ENCODE peak calls at places on chromosomes 16 and 17, in seven cellular contexts. One of them, this sample, is unnamed.

GRCh38 chr17:73089918-73090317 is 2.6 kb downstream of the SLC39A11 start:
- DNase-seq in thyroid gland: no peak
- DNase-seq in breast epithelium: no peak
- DNase-seq in uterus: no peak
- DNase-seq in stomach: peak
- DNase-seq in adrenal gland: no peak
- DNase-seq in H1: no peak
- DNase-seq in this sample: no peak

GRCh38 chr17:4858068-4858879 is 25.1 kb downstream of the MINK1 start:
- DNase-seq in breast epithelium: peak
- DNase-seq in thyroid gland: peak
- DNase-seq in stomach: no peak
- DNase-seq in uterus: peak
- DNase-seq in H1: no peak
- DNase-seq in adrenal gland: peak
- DNase-seq in this sample: no peak

GRCh38 chr16:73298562-73298961 is 250.6 kb upstream of the ZFHX3 start:
- DNase-seq in uterus: no peak
- DNase-seq in adrenal gland: no peak
- DNase-seq in breast epithelium: no peak
- DNase-seq in H1: no peak
- DNase-seq in thyroid gland: no peak
- DNase-seq in stomach: no peak
- DNase-seq in this sample: no peak

GRCh38 chr17:81523139-81524062 is 4.8 kb upstream of the FSCN2 start:
- DNase-seq in H1: no peak
- DNase-seq in thyroid gland: peak
- DNase-seq in stomach: peak
- DNase-seq in uterus: no peak
- DNase-seq in breast epithelium: no peak
- DNase-seq in adrenal gland: no peak
- DNase-seq in this sample: no peak

GRCh38 chr16:57324649-57325223 is 33.8 kb upstream of the CCL22 start:
- DNase-seq in adrenal gland: no peak
- DNase-seq in breast epithelium: no peak
- DNase-seq in H1: no peak
- DNase-seq in stomach: no peak
- DNase-seq in thyroid gland: no peak
- DNase-seq in uterus: no peak
- DNase-seq in this sample: peak

GRCh38 chr16:53600076-53600475 is 97.1 kb upstream of the AKTIP start:
- DNase-seq in thyroid gland: no peak
- DNase-seq in stomach: no peak
- DNase-seq in H1: no peak
- DNase-seq in adrenal gland: no peak
- DNase-seq in uterus: no peak
- DNase-seq in breast epithelium: no peak
- DNase-seq in this sample: no peak

GRCh38 chr17:8189041-8189710 is 804 bp downstream of the BORCS6 start:
- DNase-seq in uterus: no peak
- DNase-seq in thyroid gland: peak
- DNase-seq in breast epithelium: no peak
- DNase-seq in stomach: peak
- DNase-seq in H1: no peak
- DNase-seq in adrenal gland: peak
- DNase-seq in this sample: no peak

GRCh38 chr17:3772764-3773163 is 28.2 kb downstream of the ITGAE start:
- DNase-seq in breast epithelium: no peak
- DNase-seq in stomach: no peak
- DNase-seq in adrenal gland: no peak
- DNase-seq in thyroid gland: no peak
- DNase-seq in H1: peak
- DNase-seq in uterus: no peak
- DNase-seq in this sample: no peak

GRCh38 chr17:41666708-41667279 is 21.9 kb upstream of the EIF1 start:
- DNase-seq in breast epithelium: peak
- DNase-seq in H1: no peak
- DNase-seq in thyroid gland: peak
- DNase-seq in stomach: peak
- DNase-seq in uterus: peak
- DNase-seq in adrenal gland: peak
- DNase-seq in this sample: peak

GRCh38 chr17:79039171-79039570 is 15.2 kb downstream of the C1QTNF1 start:
- DNase-seq in thyroid gland: no peak
- DNase-seq in uterus: no peak
- DNase-seq in breast epithelium: no peak
- DNase-seq in H1: no peak
- DNase-seq in stomach: no peak
- DNase-seq in adrenal gland: peak
- DNase-seq in this sample: no peak

GRCh38 chr17:3666516-3666915 is 1.9 kb downstream of the TAX1BP3 start:
- DNase-seq in H1: no peak
- DNase-seq in breast epithelium: no peak
- DNase-seq in uterus: no peak
- DNase-seq in adrenal gland: no peak
- DNase-seq in thyroid gland: no peak
- DNase-seq in stomach: no peak
- DNase-seq in this sample: no peak

GRCh38 chr17:58691701-58692238 is at the start of gene TEX14:
- DNase-seq in stomach: no peak
- DNase-seq in uterus: peak
- DNase-seq in thyroid gland: no peak
- DNase-seq in adrenal gland: no peak
- DNase-seq in H1: no peak
- DNase-seq in breast epithelium: no peak
- DNase-seq in this sample: no peak

GRCh38 chr16:75580-76501 is 2.2 kb upstream of the MPG start:
- DNase-seq in breast epithelium: peak
- DNase-seq in stomach: peak
- DNase-seq in thyroid gland: peak
- DNase-seq in uterus: peak
- DNase-seq in H1: no peak
- DNase-seq in adrenal gland: peak
- DNase-seq in this sample: no peak

GRCh38 chr16:89448656-89449055 is 41.7 kb downstream of the ANKRD11 start:
- DNase-seq in stomach: peak
- DNase-seq in breast epithelium: no peak
- DNase-seq in H1: no peak
- DNase-seq in thyroid gland: peak
- DNase-seq in adrenal gland: no peak
- DNase-seq in uterus: no peak
- DNase-seq in this sample: no peak

GRCh38 chr16:3965306-3965705 is 84.8 kb upstream of the CREBBP start:
- DNase-seq in breast epithelium: no peak
- DNase-seq in stomach: no peak
- DNase-seq in adrenal gland: no peak
- DNase-seq in thyroid gland: no peak
- DNase-seq in H1: no peak
- DNase-seq in uterus: no peak
- DNase-seq in this sample: no peak

GRCh38 chr16:48879173-48879926 is 269.4 kb upstream of the N4BP1 start:
- DNase-seq in stomach: no peak
- DNase-seq in adrenal gland: no peak
- DNase-seq in thyroid gland: no peak
- DNase-seq in H1: no peak
- DNase-seq in breast epithelium: no peak
- DNase-seq in uterus: no peak
- DNase-seq in this sample: no peak

GRCh38 chr16:56673916-56674315 is 4.3 kb downstream of the MT1H start:
- DNase-seq in H1: no peak
- DNase-seq in adrenal gland: peak
- DNase-seq in uterus: no peak
- DNase-seq in breast epithelium: peak
- DNase-seq in thyroid gland: peak
- DNase-seq in stomach: peak
- DNase-seq in this sample: no peak

GRCh38 chr16:77387810-77388209 is 47.0 kb downstream of the ADAMTS18 start:
- DNase-seq in adrenal gland: no peak
- DNase-seq in stomach: no peak
- DNase-seq in breast epithelium: no peak
- DNase-seq in H1: no peak
- DNase-seq in thyroid gland: peak
- DNase-seq in uterus: no peak
- DNase-seq in this sample: no peak

GRCh38 chr16:29961479-29962343 is at the start of gene TMEM219:
- DNase-seq in H1: no peak
- DNase-seq in breast epithelium: peak
- DNase-seq in adrenal gland: peak
- DNase-seq in stomach: peak
- DNase-seq in uterus: peak
- DNase-seq in thyroid gland: peak
- DNase-seq in this sample: peak

GRCh38 chr16:29959293-29959692 is 2.6 kb upstream of the TMEM219 start:
- DNase-seq in stomach: no peak
- DNase-seq in uterus: no peak
- DNase-seq in H1: no peak
- DNase-seq in adrenal gland: no peak
- DNase-seq in breast epithelium: no peak
- DNase-seq in thyroid gland: no peak
- DNase-seq in this sample: no peak

GRCh38 chr16:29962344-29962994 is 590 bp downstream of the TMEM219 start:
- DNase-seq in adrenal gland: no peak
- DNase-seq in uterus: no peak
- DNase-seq in breast epithelium: no peak
- DNase-seq in stomach: peak
- DNase-seq in H1: no peak
- DNase-seq in thyroid gland: peak
- DNase-seq in this sample: no peak

GRCh38 chr16:29961127-29961478 is 776 bp upstream of the TMEM219 start:
- DNase-seq in H1: no peak
- DNase-seq in stomach: no peak
- DNase-seq in breast epithelium: no peak
- DNase-seq in adrenal gland: no peak
- DNase-seq in uterus: no peak
- DNase-seq in thyroid gland: no peak
- DNase-seq in this sample: no peak

GRCh38 chr16:29963021-29963743 is 1.3 kb downstream of the TMEM219 start:
- DNase-seq in adrenal gland: no peak
- DNase-seq in thyroid gland: no peak
- DNase-seq in stomach: no peak
- DNase-seq in H1: no peak
- DNase-seq in uterus: no peak
- DNase-seq in breast epithelium: no peak
- DNase-seq in this sample: no peak
- H3K4me3 ChIP-seq in adrenal gland: peak
- H3K4me3 ChIP-seq in thyroid gland: no peak
- H3K4me3 ChIP-seq in stomach: peak
- H3K4me3 ChIP-seq in H1: no peak
- H3K4me3 ChIP-seq in uterus: peak
- H3K4me3 ChIP-seq in breast epithelium: peak
- H3K4me3 ChIP-seq in this sample: peak

GRCh38 chr17:64388961-64389565 is 1.6 kb downstream of the PECAM1 start:
- DNase-seq in breast epithelium: no peak
- DNase-seq in adrenal gland: no peak
- DNase-seq in stomach: no peak
- DNase-seq in H1: no peak
- DNase-seq in thyroid gland: no peak
- DNase-seq in uterus: no peak
- DNase-seq in this sample: no peak
- TF ChIP-seq POLR2A in breast epithelium: no peak
- TF ChIP-seq POLR2A in adrenal gland: no peak
- TF ChIP-seq POLR2A in stomach: no peak
- TF ChIP-seq POLR2A in H1: no peak
- TF ChIP-seq POLR2A in thyroid gland: no peak
- TF ChIP-seq POLR2A in uterus: no peak
- TF ChIP-seq POLR2A in this sample: no peak

GRCh38 chr16:87635541-87636049 is 33.3 kb downstream of the JPH3 start:
- DNase-seq in breast epithelium: peak
- DNase-seq in H1: no peak
- DNase-seq in stomach: peak
- DNase-seq in adrenal gland: peak
- DNase-seq in thyroid gland: peak
- DNase-seq in uterus: peak
- DNase-seq in this sample: no peak

GRCh38 chr16:87636050-87636684 is 33.9 kb downstream of the JPH3 start:
- DNase-seq in thyroid gland: peak
- DNase-seq in breast epithelium: peak
- DNase-seq in adrenal gland: peak
- DNase-seq in H1: peak
- DNase-seq in stomach: peak
- DNase-seq in uterus: peak
- DNase-seq in this sample: no peak

GRCh38 chr16:87638736-87639135 is 36.4 kb downstream of the JPH3 start:
- DNase-seq in stomach: no peak
- DNase-seq in breast epithelium: no peak
- DNase-seq in uterus: no peak
- DNase-seq in thyroid gland: no peak
- DNase-seq in adrenal gland: no peak
- DNase-seq in H1: no peak
- DNase-seq in this sample: no peak

GRCh38 chr16:87637357-87637756 is 35.0 kb downstream of the JPH3 start:
- DNase-seq in thyroid gland: no peak
- DNase-seq in adrenal gland: no peak
- DNase-seq in uterus: no peak
- DNase-seq in breast epithelium: no peak
- DNase-seq in stomach: no peak
- DNase-seq in H1: no peak
- DNase-seq in this sample: no peak

GRCh38 chr16:87636741-87637140 is 34.4 kb downstream of the JPH3 start:
- DNase-seq in H1: no peak
- DNase-seq in breast epithelium: no peak
- DNase-seq in thyroid gland: no peak
- DNase-seq in stomach: no peak
- DNase-seq in adrenal gland: no peak
- DNase-seq in uterus: no peak
- DNase-seq in this sample: no peak
- H3K4me3 ChIP-seq in H1: no peak
- H3K4me3 ChIP-seq in breast epithelium: no peak
- H3K4me3 ChIP-seq in thyroid gland: no peak
- H3K4me3 ChIP-seq in stomach: no peak
- H3K4me3 ChIP-seq in adrenal gland: no peak
- H3K4me3 ChIP-seq in uterus: no peak
- H3K4me3 ChIP-seq in this sample: no peak

GRCh38 chr17:76738468-76738850 is 540 bp downstream of the MFSD11 start:
- DNase-seq in breast epithelium: no peak
- DNase-seq in thyroid gland: no peak
- DNase-seq in stomach: no peak
- DNase-seq in adrenal gland: no peak
- DNase-seq in uterus: no peak
- DNase-seq in H1: no peak
- DNase-seq in this sample: no peak

GRCh38 chr17:76737082-76737675 is at the start of gene SRSF2:
- DNase-seq in uterus: peak
- DNase-seq in thyroid gland: peak
- DNase-seq in breast epithelium: peak
- DNase-seq in adrenal gland: peak
- DNase-seq in stomach: peak
- DNase-seq in H1: peak
- DNase-seq in this sample: peak

GRCh38 chr17:76736349-76737081 is 616 bp downstream of the SRSF2 start:
- DNase-seq in stomach: peak
- DNase-seq in H1: no peak
- DNase-seq in uterus: peak
- DNase-seq in thyroid gland: peak
- DNase-seq in breast epithelium: peak
- DNase-seq in adrenal gland: peak
- DNase-seq in this sample: peak

GRCh38 chr17:76735586-76736348 is 1.4 kb downstream of the SRSF2 start:
- DNase-seq in thyroid gland: no peak
- DNase-seq in breast epithelium: no peak
- DNase-seq in adrenal gland: no peak
- DNase-seq in stomach: no peak
- DNase-seq in H1: no peak
- DNase-seq in uterus: no peak
- DNase-seq in this sample: peak

GRCh38 chr17:76737676-76738467 is at the start of gene MFSD11:
- DNase-seq in stomach: peak
- DNase-seq in breast epithelium: peak
- DNase-seq in adrenal gland: peak
- DNase-seq in thyroid gland: peak
- DNase-seq in uterus: peak
- DNase-seq in H1: peak
- DNase-seq in this sample: peak
- TF ChIP-seq POLR2A in stomach: no peak
- TF ChIP-seq POLR2A in breast epithelium: no peak
- TF ChIP-seq POLR2A in adrenal gland: peak
- TF ChIP-seq POLR2A in thyroid gland: peak
- TF ChIP-seq POLR2A in uterus: peak
- TF ChIP-seq POLR2A in H1: no peak
- TF ChIP-seq POLR2A in this sample: peak